ENCODE peak calls at places on chromosomes 3 and 15, in five cellular contexts. R is HTR-8/SVneo, S is endothelial cell, M is NCI-H524, B is posterior cingulate gyrus. E is an unnamed sample.
A peak's percentile ranks its signal among the peaks of the same experiment; 100 is the strongest.

GRCh38 chr3:126497936-126498335 is 19.6 kb downstream of the UROC1 start:
- DNase-seq in R (no peak), S (no peak), M (no peak), B (no peak), E (no peak)

GRCh38 chr15:59153466-59153865 is 48.5 kb downstream of the CCNB2 start:
- DNase-seq in M (no peak), B (no peak), R (no peak), S (no peak), E (no peak)

GRCh38 chr15:94709319-94709718 is 478.0 kb downstream of the MCTP2 start:
- DNase-seq in R (no peak), S (no peak), M (no peak), B (no peak), E (no peak)

GRCh38 chr3:170579646-170580045 is 6.2 kb downstream of the SLC7A14 start:
- DNase-seq in S (no peak), B (no peak), M (no peak), R (no peak), E (no peak)

GRCh38 chr3:25396686-25397085 is 31.4 kb upstream of the RARB start:
- DNase-seq in S (no peak), B (no peak), R (no peak), M (no peak), E (no peak)

GRCh38 chr3:44721231-44722102 is 8.0 kb upstream of the ZNF501 start:
- DNase-seq in R (no peak), M (no peak), B (no peak), S (no peak), E (no peak)

GRCh38 chr15:32685576-32685975 is 32.2 kb upstream of the GREM1 start:
- DNase-seq in R (no peak), B (no peak), S (no peak), M (no peak), E (no peak)

GRCh38 chr3:195583831-195584542 is at the start of gene APOD:
- DNase-seq in M (no peak), B (peak; percentile 76), S (no peak), R (no peak), E (no peak)

GRCh38 chr3:72539856-72540255 is 308.4 kb downstream of the SHQ1 start:
- DNase-seq in B (no peak), M (no peak), S (no peak), R (no peak), E (no peak)

GRCh38 chr15:69551391-69552056 is 98.9 kb downstream of the RPLP1 start:
- DNase-seq in M (no peak), S (no peak), B (no peak), R (no peak), E (no peak)

GRCh38 chr3:179734497-179735281 is 81.8 kb downstream of the USP13 start:
- DNase-seq in M (no peak), B (no peak), S (no peak), R (no peak), E (no peak)